ENCODE peak calls at places on chromosomes 6 and 20, in four cellular contexts. Z, E, D and G are unnamed samples.

GRCh38 chr20:50837532-50838321 is 42.9 kb downstream of the BCAS4 start:
- DNase-seq in D (peak), Z (peak), E (no peak), G (peak)

GRCh38 chr6:30625511-30625910 is 1.2 kb upstream of the ATAT1 start:
- DNase-seq in E (no peak), D (no peak), Z (no peak), G (no peak)

GRCh38 chr6:3337521-3338350 is 79.0 kb downstream of the PSMG4 start:
- DNase-seq in Z (no peak), E (peak), D (no peak), G (no peak)

GRCh38 chr6:134402372-134402984 is 84.6 kb upstream of the SGK1 start:
- DNase-seq in E (no peak), Z (no peak), D (no peak), G (no peak)

GRCh38 chr6:17656092-17656491 is 50.6 kb downstream of the NUP153 start:
- DNase-seq in D (no peak), E (no peak), Z (no peak), G (peak)

GRCh38 chr20:50395258-50395729 is 114.9 kb upstream of the PTPN1 start:
- DNase-seq in E (no peak), D (peak), Z (no peak), G (peak)

GRCh38 chr6:104182811-104183210 is 676.9 kb downstream of the HACE1 start:
- DNase-seq in Z (no peak), D (no peak), E (no peak), G (peak)

GRCh38 chr20:44003609-44004008 is 89.0 kb downstream of the TOX2 start:
- DNase-seq in E (no peak), Z (no peak), D (no peak), G (no peak)

GRCh38 chr20:32079655-32080109 is 27.6 kb downstream of the HCK start:
- DNase-seq in E (no peak), D (no peak), Z (peak), G (no peak)

GRCh38 chr20:25085756-25086495 is 4.0 kb upstream of the VSX1 start:
- DNase-seq in E (no peak), Z (no peak), D (no peak), G (no peak)

GRCh38 chr20:61948586-61949362 is 116.9 kb downstream of the TAF4 start:
- DNase-seq in Z (peak), E (no peak), D (peak), G (no peak)

GRCh38 chr6:79913369-79913768 is 34.0 kb downstream of the ELOVL4 start:
- DNase-seq in E (peak), Z (no peak), D (no peak), G (no peak)

GRCh38 chr6:84618836-84619235 is 145.6 kb downstream of the TBX18 start:
- DNase-seq in Z (peak), E (peak), D (no peak), G (peak)

GRCh38 chr20:61436674-61437279 is 184.7 kb downstream of the CDH4 start:
- DNase-seq in Z (no peak), D (no peak), E (peak), G (peak)

GRCh38 chr6:33297956-33298772 is 578 bp downstream of the RGL2 start:
- DNase-seq in D (peak), Z (peak), E (peak), G (peak)

GRCh38 chr6:3205913-3206312 is 21.5 kb downstream of the TUBB2B start:
- DNase-seq in Z (peak), E (peak), D (no peak), G (peak)

GRCh38 chr6:1952726-1953360 is 292.6 kb downstream of the GMDS start:
- DNase-seq in E (no peak), Z (peak), D (no peak), G (peak)

GRCh38 chr6:92132446-92132845 is 1286.9 kb downstream of the EPHA7 start:
- DNase-seq in E (no peak), D (no peak), Z (no peak), G (no peak)

GRCh38 chr6:71420693-71421328 is 132.2 kb downstream of the OGFRL1 start:
- DNase-seq in D (peak), E (peak), Z (peak), G (peak)

GRCh38 chr20:40686893-40687292 is 2.1 kb downstream of the MAFB start:
- DNase-seq in Z (no peak), D (no peak), E (no peak), G (peak)
- H3K4me3 ChIP-seq in Z (peak), D (peak), E (peak), G (peak)

GRCh38 chr6:61711849-61712248 is 574.2 kb downstream of the KHDRBS2 start:
- DNase-seq in Z (no peak), E (peak), D (no peak), G (no peak)
- TF ChIP-seq CTCF in Z (no peak), E (peak), D (no peak), G (no peak)

GRCh38 chr6:11315743-11316437 is 83.4 kb upstream of the NEDD9 start:
- DNase-seq in D (no peak), Z (peak), E (no peak), G (peak)
- H3K4me3 ChIP-seq in D (no peak), Z (no peak), E (no peak), G (no peak)

DNA sequence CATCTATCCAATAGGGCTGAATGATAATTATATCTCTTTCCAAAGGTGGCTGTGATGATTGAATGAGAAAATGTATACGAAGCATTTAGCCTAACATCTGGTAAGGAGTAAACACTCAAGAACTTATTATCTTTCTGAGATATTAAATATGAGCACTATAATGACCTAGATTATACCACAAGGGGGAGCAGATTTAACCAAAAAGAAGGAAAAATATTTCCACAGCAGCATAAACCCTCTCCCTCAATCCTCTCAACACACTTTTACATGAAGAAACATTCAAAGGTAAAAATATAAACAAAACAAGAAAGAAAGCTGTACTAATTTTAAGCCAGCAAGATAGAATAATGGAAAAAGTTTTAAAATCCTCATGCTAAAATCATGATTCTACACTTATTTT is 68.4 kb downstream of the SHPRH start:
- DNase-seq in E (no peak), D (no peak), Z (no peak), G (peak)
- TF ChIP-seq CTCF in E (peak), D (no peak), Z (peak), G (peak)

GRCh38 chr6:155695495-155695894 is 239.9 kb upstream of the NOX3 start:
- DNase-seq in Z (no peak), E (no peak), D (no peak), G (no peak)

GRCh38 chr6:155690820-155691219 is 235.2 kb upstream of the NOX3 start:
- DNase-seq in E (no peak), D (no peak), Z (no peak), G (no peak)

GRCh38 chr6:155694429-155694795 is 238.8 kb upstream of the NOX3 start:
- DNase-seq in E (no peak), Z (no peak), D (no peak), G (no peak)

GRCh38 chr6:155693573-155694428 is 238.2 kb upstream of the NOX3 start:
- DNase-seq in D (no peak), E (no peak), Z (no peak), G (no peak)
- H3K4me3 ChIP-seq in D (no peak), E (no peak), Z (no peak), G (no peak)

GRCh38 chr20:59940956-59941294 is 736 bp downstream of the FAM217B start:
- DNase-seq in D (no peak), Z (no peak), E (no peak), G (no peak)

GRCh38 chr20:59939879-59940128 is 301 bp downstream of the PPP1R3D start:
- DNase-seq in D (peak), E (no peak), Z (no peak), G (peak)

GRCh38 chr20:59938696-59939051 is 1.4 kb downstream of the PPP1R3D start:
- DNase-seq in Z (no peak), E (no peak), D (peak), G (no peak)

GRCh38 chr20:59939052-59939878 is 840 bp downstream of the PPP1R3D start:
- DNase-seq in E (peak), D (peak), Z (no peak), G (no peak)

GRCh38 chr20:59940129-59940955 is at the start of the genes FAM217B and PPP1R3D:
- DNase-seq in Z (peak), D (peak), E (peak), G (peak)
- TF ChIP-seq CTCF in Z (no peak), D (no peak), E (peak), G (no peak)